ENCODE peak calls at places on chromosomes 4 and X, in eight cellular contexts. A, O, G, U, Z, F, T and H are unnamed samples.

GRCh38 chrX:12548746-12549145 is 242.5 kb upstream of the PRPS2 start:
- DNase-seq in A (no peak), O (no peak), G (no peak), U (no peak), Z (no peak), F (peak; percentile 41), T (peak; percentile 27), H (no peak)

GRCh38 chr4:26943391-26943790 is 82.8 kb downstream of the STIM2 start:
- DNase-seq in A (no peak), O (no peak), G (no peak), U (no peak), Z (no peak), F (peak; percentile 65), T (no peak), H (no peak)

GRCh38 chr4:137307806-137308205 is 224.5 kb downstream of the PCDH18 start:
- DNase-seq in A (no peak), O (peak; percentile 2), G (peak; percentile 27), U (peak; percentile 22), Z (no peak), F (peak; percentile 83), T (no peak), H (no peak)

GRCh38 chr4:5887361-5888221 is 5.3 kb downstream of the CRMP1 start:
- DNase-seq in A (no peak), O (no peak), G (no peak), U (no peak), Z (no peak), F (no peak), T (no peak), H (no peak)

GRCh38 chrX:143486105-143486504 is 31.2 kb downstream of the SPANXN3 start:
- DNase-seq in A (no peak), O (no peak), G (no peak), U (no peak), Z (no peak), F (no peak), T (no peak), H (no peak)

GRCh38 chr4:24763631-24764302 is 31.6 kb upstream of the SOD3 start:
- DNase-seq in A (no peak), O (no peak), G (no peak), U (peak; percentile 43), Z (peak; percentile 68), F (no peak), T (peak; percentile 98), H (no peak)

GRCh38 chrX:45154033-45154360 is 46.7 kb downstream of the DIPK2B start:
- DNase-seq in A (no peak), O (no peak), G (no peak), U (no peak), Z (no peak), F (no peak), T (no peak), H (no peak)

GRCh38 chr4:97493815-97494518 is 649.3 kb downstream of the STPG2 start:
- DNase-seq in A (no peak), O (no peak), G (no peak), U (no peak), Z (no peak), F (no peak), T (peak; percentile 56), H (no peak)

GRCh38 chrX:136210243-136210642 is 41.0 kb downstream of the MAP7D3 start:
- DNase-seq in A (no peak), O (no peak), G (no peak), U (no peak), Z (no peak), F (no peak), T (no peak), H (no peak)

GRCh38 chr4:109588176-109588575 is 28.1 kb downstream of the MCUB start:
- DNase-seq in A (no peak), O (no peak), G (no peak), U (no peak), Z (no peak), F (no peak), T (no peak), H (no peak)

GRCh38 chr4:2290974-2291704 is 29.2 kb upstream of the MXD4 start:
- DNase-seq in A (no peak), O (no peak), G (no peak), U (no peak), Z (no peak), F (no peak), T (no peak), H (no peak)

GRCh38 chr4:118284169-118284568 is 68.6 kb downstream of the PRSS12 start:
- DNase-seq in A (no peak), O (no peak), G (no peak), U (no peak), Z (no peak), F (no peak), T (peak; percentile 59), H (no peak)

GRCh38 chrX:40171513-40172168 is 73.9 kb upstream of the BCOR start:
- DNase-seq in A (no peak), O (no peak), G (no peak), U (no peak), Z (no peak), F (no peak), T (no peak), H (no peak)

GRCh38 chrX:40172169-40172979 is 74.6 kb upstream of the BCOR start:
- DNase-seq in A (no peak), O (no peak), G (peak; percentile 35), U (no peak), Z (peak; percentile 50), F (peak; percentile 63), T (no peak), H (no peak)

GRCh38 chrX:40172980-40173661 is 75.4 kb upstream of the BCOR start:
- DNase-seq in A (no peak), O (no peak), G (no peak), U (no peak), Z (no peak), F (no peak), T (no peak), H (no peak)

GRCh38 chrX:40169193-40170086 is 71.7 kb upstream of the BCOR start:
- DNase-seq in A (peak; percentile 88), O (no peak), G (peak; percentile 78), U (no peak), Z (peak; percentile 40), F (peak; percentile 83), T (peak; percentile 61), H (peak; percentile 29)

DNA sequence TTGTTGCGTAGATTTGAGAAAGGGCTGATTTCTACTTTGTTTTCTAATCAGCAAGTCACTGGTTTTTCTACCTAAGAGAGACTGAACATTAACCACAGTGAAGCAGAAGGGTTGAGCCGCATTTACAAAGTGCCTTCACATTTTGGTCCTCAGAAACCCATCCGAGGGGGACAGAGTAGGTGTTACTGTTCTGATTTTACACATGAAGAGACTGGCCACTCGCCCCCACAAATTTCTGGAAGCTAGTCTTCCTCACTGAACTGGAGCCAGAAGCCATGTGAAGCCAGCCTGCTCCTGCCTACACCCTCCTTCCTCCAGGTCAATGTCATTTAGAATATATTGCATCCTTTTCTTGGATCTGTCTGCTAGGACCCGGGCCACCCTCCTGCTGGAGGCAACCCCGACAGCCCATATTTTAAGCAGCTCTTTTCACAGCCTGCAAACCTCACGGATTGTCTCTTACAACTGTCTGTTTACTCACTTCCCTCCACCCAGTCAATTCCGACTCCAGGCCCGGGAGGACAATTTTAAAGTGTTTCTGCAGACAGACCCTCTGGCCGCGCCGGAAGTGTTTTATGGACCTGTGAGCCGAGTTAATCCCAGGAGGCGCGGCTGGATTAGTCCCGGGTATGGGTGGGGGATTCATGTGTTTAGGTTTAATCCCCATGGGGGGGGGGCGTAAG is 73.2 kb upstream of the BCOR start:
- DNase-seq in A (no peak), O (no peak), G (no peak), U (no peak), Z (no peak), F (no peak), T (no peak), H (no peak)
- H3K4me3 ChIP-seq in A (no peak overlapping the region), O (peak overlapping the region; percentile 78), G (no peak overlapping the region), U (no peak overlapping the region), Z (peak overlapping the region; percentile 28), F (no peak overlapping the region), T (no peak overlapping the region), H (peak overlapping the region; percentile 57)

GRCh38 chr4:134085525-134085924 is 116.1 kb downstream of the PABPC4L start:
- DNase-seq in A (no peak), O (no peak), G (no peak), U (no peak), Z (no peak), F (no peak), T (no peak), H (no peak)
- H3K4me3 ChIP-seq in A (no peak overlapping the region), O (no peak overlapping the region), G (no peak overlapping the region), U (no peak overlapping the region), Z (no peak overlapping the region), F (no peak overlapping the region), T (no peak overlapping the region), H (no peak overlapping the region)

GRCh38 chr4:170004656-170005250 is 21.4 kb downstream of the MFAP3L start:
- DNase-seq in A (no peak), O (no peak), G (no peak), U (no peak), Z (no peak), F (no peak), T (no peak), H (no peak)

GRCh38 chr4:169999923-170000322 is 26.3 kb downstream of the MFAP3L start:
- DNase-seq in A (no peak), O (no peak), G (no peak), U (no peak), Z (no peak), F (no peak), T (no peak), H (no peak)

GRCh38 chr4:170005472-170005871 is 20.7 kb downstream of the MFAP3L start:
- DNase-seq in A (no peak), O (no peak), G (no peak), U (no peak), Z (no peak), F (no peak), T (no peak), H (no peak)

GRCh38 chr4:170003071-170004070 is 22.8 kb downstream of the MFAP3L start:
- DNase-seq in A (no peak), O (no peak), G (no peak), U (no peak), Z (no peak), F (no peak), T (no peak), H (no peak)

GRCh38 chr4:170001688-170002267 is 24.4 kb downstream of the MFAP3L start:
- DNase-seq in A (no peak), O (no peak), G (no peak), U (no peak), Z (no peak), F (no peak), T (no peak), H (no peak)
- H3K4me3 ChIP-seq in A (no peak overlapping the region), O (no peak overlapping the region), G (no peak overlapping the region), U (no peak overlapping the region), Z (no peak overlapping the region), F (no peak overlapping the region), T (no peak overlapping the region), H (no peak overlapping the region)

GRCh38 chr4:67700874-67701850 is at the start of gene UBA6:
- DNase-seq in A (peak; percentile 82), O (peak; percentile 90), G (peak; percentile 98), U (peak; percentile 80), Z (peak; percentile 97), F (peak; percentile 96), T (peak; percentile 92), H (peak; percentile 94)

GRCh38 chr4:67702166-67702565 is 1.2 kb upstream of the UBA6 start:
- DNase-seq in A (no peak), O (no peak), G (no peak), U (no peak), Z (no peak), F (no peak), T (no peak), H (no peak)

GRCh38 chr4:67697860-67698655 is 2.9 kb downstream of the UBA6 start:
- DNase-seq in A (no peak), O (no peak), G (no peak), U (no peak), Z (no peak), F (no peak), T (no peak), H (no peak)

GRCh38 chr4:67700119-67700873 is 659 bp downstream of the UBA6 start:
- DNase-seq in A (no peak), O (no peak), G (no peak), U (no peak), Z (no peak), F (no peak), T (peak; percentile 66), H (no peak)

GRCh38 chr4:67699603-67700002 is 1.4 kb downstream of the UBA6 start:
- DNase-seq in A (no peak), O (no peak), G (no peak), U (no peak), Z (no peak), F (no peak), T (no peak), H (no peak)
- H3K4me3 ChIP-seq in A (peak overlapping the region; percentile 55), O (peak overlapping the region; percentile 80), G (no peak overlapping the region), U (peak overlapping the region; percentile 60), Z (no peak overlapping the region), F (no peak overlapping the region), T (peak overlapping the region; percentile 95), H (no peak overlapping the region)